ENCODE peak calls at places on chromosome 10, in six cellular contexts. Z is neuronal stem cell; E is CD8-positive, alpha-beta T cell; H is PC-3; J is CD8-positive, alpha-beta memory T cell; A is ovary. X is an unnamed sample.

GRCh38 chr10:21724020-21724589 is 190.1 kb downstream of the MLLT10 start:
- DNase-seq in E (no peak), H (no peak), J (no peak), Z (no peak), A (no peak), X (no peak)

GRCh38 chr10:22137542-22137941 is 80.3 kb downstream of the EBLN1 start:
- DNase-seq in H (no peak), J (no peak), Z (no peak), E (no peak), A (no peak), X (no peak)

GRCh38 chr10:62426086-62426485 is 51.9 kb downstream of the ZNF365 start:
- DNase-seq in A (no peak), J (no peak), H (peak; percentile 93), Z (no peak), E (no peak), X (peak; percentile 29)

GRCh38 chr10:113228570-113228969 is 278.5 kb downstream of the TCF7L2 start:
- DNase-seq in E (no peak), H (no peak), Z (no peak), J (no peak), A (no peak), X (no peak)

GRCh38 chr10:46553238-46554049 is 3.0 kb downstream of the GPRIN2 start:
- DNase-seq in A (no peak), Z (no peak), J (no peak), E (peak; percentile 0), H (no peak), X (no peak)

GRCh38 chr10:52644678-52645434 is 127.7 kb downstream of the MBL2 start:
- DNase-seq in A (no peak), J (no peak), E (no peak), H (peak; percentile 97), Z (peak; percentile 23), X (no peak)

GRCh38 chr10:94725871-94726270 is 36.6 kb upstream of the CYP2C19 start:
- DNase-seq in J (no peak), A (no peak), Z (no peak), H (peak; percentile 36), E (no peak), X (no peak)

GRCh38 chr10:63429280-63429679 is 36.5 kb downstream of the JMJD1C start:
- DNase-seq in J (no peak), H (peak; percentile 65), Z (no peak), A (no peak), E (no peak), X (no peak)

GRCh38 chr10:31924833-31925232 is 3.8 kb downstream of the ARHGAP12 start:
- DNase-seq in H (no peak), E (no peak), Z (no peak), A (no peak), J (no peak), X (no peak)

GRCh38 chr10:67072654-67073053 is 146.8 kb downstream of the LRRTM3 start:
- DNase-seq in E (no peak), A (no peak), Z (no peak), H (no peak), J (no peak), X (no peak)

GRCh38 chr10:13219685-13220670 is 14.2 kb downstream of the UCMA start:
- DNase-seq in E (no peak), H (peak; percentile 48), A (no peak), J (no peak), Z (no peak), X (no peak)

GRCh38 chr10:12499066-12499465 is 149.7 kb downstream of the CAMK1D start:
- DNase-seq in A (no peak), J (no peak), Z (no peak), H (no peak), E (no peak), X (no peak)

DNA sequence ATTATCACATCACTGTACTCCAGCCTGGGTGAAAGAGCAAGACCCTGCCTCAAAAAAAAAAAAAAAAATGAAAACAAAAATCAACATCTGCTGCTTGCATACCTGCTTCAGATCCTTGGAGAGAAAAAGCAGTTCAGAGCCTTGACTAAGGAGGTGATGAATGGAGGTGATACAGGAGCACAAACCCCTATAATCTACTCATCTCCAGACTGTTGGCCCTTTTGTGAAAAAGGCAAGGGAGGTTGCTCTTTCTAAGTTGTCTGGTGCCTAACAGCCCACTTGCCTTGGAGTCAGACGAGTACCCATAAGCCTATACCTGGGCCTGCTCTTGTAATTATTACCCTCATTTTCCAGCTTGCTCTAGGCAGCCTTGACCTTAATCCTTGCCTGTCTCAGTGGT is 1.4 kb downstream of the SFXN2 start:
- DNase-seq in Z (no peak), J (no peak), E (no peak), A (no peak), H (no peak), X (no peak)
- H3K27ac ChIP-seq in Z (no peak overlapping the region), J (no peak overlapping the region), E (no peak overlapping the region), A (no peak overlapping the region), H (no peak overlapping the region), X (no peak overlapping the region)

GRCh38 chr10:17454801-17455520 is 566 bp upstream of the ST8SIA6 start:
- DNase-seq in Z (no peak), A (no peak), J (no peak), H (no peak), E (no peak), X (no peak)

GRCh38 chr10:17454181-17454800 is at the start of gene ST8SIA6:
- DNase-seq in H (peak; percentile 16), A (no peak), Z (peak; percentile 36), E (no peak), J (peak; percentile 41), X (peak; percentile 26)

GRCh38 chr10:17457083-17457482 is 2.7 kb upstream of the ST8SIA6 start:
- DNase-seq in H (no peak), E (no peak), A (no peak), J (no peak), Z (no peak), X (no peak)

GRCh38 chr10:17453377-17454091 is 861 bp downstream of the ST8SIA6 start:
- DNase-seq in J (peak; percentile 30), E (no peak), A (peak; percentile 13), Z (peak; percentile 71), H (peak; percentile 11), X (peak; percentile 37)

GRCh38 chr10:17456032-17456548 is 1.7 kb upstream of the ST8SIA6 start:
- DNase-seq in E (no peak), Z (no peak), J (no peak), A (no peak), H (no peak), X (no peak)
- H3K27ac ChIP-seq in E (no peak overlapping the region), Z (no peak overlapping the region), J (no peak overlapping the region), A (no peak overlapping the region), H (no peak overlapping the region), X (no peak overlapping the region)

GRCh38 chr10:110833234-110833940 is 38.3 kb upstream of the PDCD4 start:
- DNase-seq in Z (no peak), E (no peak), A (peak; percentile 58), H (no peak), J (no peak), X (no peak)

GRCh38 chr10:110835841-110836240 is 35.9 kb upstream of the PDCD4 start:
- DNase-seq in Z (no peak), J (no peak), H (no peak), A (no peak), E (no peak), X (no peak)

GRCh38 chr10:110837418-110838120 is 34.2 kb upstream of the PDCD4 start:
- DNase-seq in H (no peak), E (no peak), Z (no peak), A (peak; percentile 58), J (no peak), X (no peak)

GRCh38 chr10:110834622-110835219 is 37.0 kb upstream of the PDCD4 start:
- DNase-seq in Z (peak; percentile 37), A (peak; percentile 74), H (no peak), E (peak; percentile 22), J (no peak), X (no peak)

GRCh38 chr10:110833941-110834621 is 37.6 kb upstream of the PDCD4 start:
- DNase-seq in J (no peak), H (no peak), Z (no peak), A (no peak), E (no peak), X (no peak)
- H3K27ac ChIP-seq in J (no peak overlapping the region), H (no peak overlapping the region), Z (no peak overlapping the region), A (peak overlapping the region; percentile 18), E (no peak overlapping the region), X (peak overlapping the region; percentile 66)

GRCh38 chr10:124646483-124647352 is 97.5 kb downstream of the FAM53B start:
- DNase-seq in Z (no peak), H (no peak), J (no peak), A (peak; percentile 93), E (no peak), X (no peak)
- H3K27ac ChIP-seq in Z (no peak overlapping the region), H (no peak overlapping the region), J (peak overlapping the region; percentile 75), A (peak overlapping the region; percentile 54), E (peak overlapping the region; percentile 38), X (peak overlapping the region; percentile 62)

DNA sequence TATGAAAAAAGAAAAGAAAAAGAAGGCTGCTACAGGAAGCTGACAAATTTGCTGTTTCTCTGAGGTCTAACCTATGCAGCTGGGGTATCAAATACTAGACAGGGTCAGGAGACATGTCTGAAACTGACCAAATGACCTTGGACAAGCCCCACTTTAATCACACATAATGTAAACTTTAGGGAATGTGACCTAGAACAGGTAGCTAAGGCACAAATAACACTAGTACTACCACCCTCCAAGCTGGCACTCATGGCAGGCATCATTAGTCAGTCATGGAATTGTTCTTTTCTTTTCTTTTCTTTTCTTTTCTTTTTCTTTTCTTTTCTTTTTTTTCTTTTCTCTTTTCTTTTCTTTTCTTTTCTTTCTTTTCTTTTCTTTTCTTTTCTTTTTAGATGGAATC is 250.4 kb downstream of the KCNMA1 start:
- DNase-seq in H (no peak), J (no peak), E (no peak), Z (no peak), A (no peak), X (no peak)
- H3K27ac ChIP-seq in H (peak overlapping the region; percentile 81), J (no peak overlapping the region), E (no peak overlapping the region), Z (no peak overlapping the region), A (no peak overlapping the region), X (no peak overlapping the region)